ENCODE peak calls at places on chromosomes 13 and 19, in seven cellular contexts. B is esophagus squamous epithelium, V is BE2C, J is NB4, Q is transverse colon, K is kidney epithelial cell, G is fibroblast of lung. E is an unnamed sample.

GRCh38 chr13:48739346-48740037 is 85.8 kb downstream of the CYSLTR2 start:
- DNase-seq in Q (no peak), J (no peak), K (no peak), B (no peak), V (no peak), G (peak), E (no peak)

GRCh38 chr13:114129649-114130062 is 2.8 kb downstream of the RASA3 start:
- DNase-seq in B (no peak), G (no peak), K (no peak), V (no peak), Q (no peak), J (peak), E (no peak)

GRCh38 chr19:43739836-43740235 is 14.9 kb downstream of the SMG9 start:
- DNase-seq in K (no peak), V (no peak), G (no peak), Q (peak), B (no peak), J (no peak), E (no peak)

GRCh38 chr13:73945371-73945770 is 188.8 kb downstream of the KLF12 start:
- DNase-seq in V (no peak), Q (no peak), J (no peak), G (no peak), B (no peak), K (no peak), E (no peak)

GRCh38 chr19:49637865-49638350 is 2.0 kb downstream of the RRAS start:
- DNase-seq in Q (peak), V (peak), B (no peak), J (peak), G (peak), K (no peak), E (peak)

GRCh38 chr13:114164681-114165429 is 14.2 kb upstream of the CFAP97D2 start:
- DNase-seq in J (no peak), K (no peak), G (no peak), B (no peak), V (no peak), Q (no peak), E (no peak)

GRCh38 chr13:88617176-88617575 is 946.0 kb downstream of the SLITRK5 start:
- DNase-seq in Q (no peak), G (no peak), B (no peak), K (no peak), J (no peak), V (no peak), E (no peak)

GRCh38 chr13:51154029-51154555 is 43.0 kb upstream of the C13orf42 start:
- DNase-seq in V (no peak), J (peak), G (peak), K (no peak), Q (no peak), B (no peak), E (no peak)

GRCh38 chr13:99717959-99718674 is 216.8 kb downstream of the TM9SF2 start:
- DNase-seq in G (no peak), V (no peak), B (no peak), Q (no peak), J (no peak), K (no peak), E (no peak)

GRCh38 chr19:10339380-10339960 is at the start of gene ICAM3:
- DNase-seq in K (no peak), J (peak), Q (peak), B (no peak), V (no peak), G (no peak), E (no peak)

GRCh38 chr19:33418871-33419762 is 45.6 kb downstream of the CEBPG start:
- DNase-seq in G (no peak), Q (no peak), J (no peak), K (no peak), B (no peak), V (peak), E (no peak)

GRCh38 chr13:43364210-43365041 is 341.0 kb downstream of the DNAJC15 start:
- DNase-seq in B (no peak), J (no peak), V (peak), Q (no peak), G (peak), K (no peak), E (no peak)

GRCh38 chr13:59951011-59951410 is 212.7 kb downstream of the DIAPH3 start:
- DNase-seq in Q (no peak), G (no peak), J (no peak), V (no peak), K (no peak), B (no peak), E (no peak)

GRCh38 chr13:91291078-91291477 is 56.4 kb upstream of the MIR17HG start:
- DNase-seq in B (no peak), J (no peak), Q (no peak), G (no peak), V (no peak), K (no peak), E (no peak)
- TF ChIP-seq CTCF in B (no peak), J (no peak), Q (no peak), G (no peak), V (no peak), K (no peak), E (no peak)

GRCh38 chr19:19063183-19064097 is at the start of gene SLC25A42:
- DNase-seq in V (peak), K (peak), J (peak), G (peak), Q (peak), B (peak), E (peak)

GRCh38 chr19:19062454-19063182 is 1.2 kb upstream of the SLC25A42 start:
- DNase-seq in B (no peak), V (peak), Q (no peak), K (peak), J (peak), G (peak), E (no peak)

GRCh38 chr19:19067276-19068072 is 3.7 kb downstream of the SLC25A42 start:
- DNase-seq in V (no peak), B (no peak), Q (no peak), G (no peak), K (no peak), J (peak), E (no peak)

GRCh38 chr19:19064098-19064722 is 416 bp downstream of the SLC25A42 start:
- DNase-seq in B (peak), J (no peak), K (no peak), V (no peak), Q (peak), G (no peak), E (no peak)

DNA sequence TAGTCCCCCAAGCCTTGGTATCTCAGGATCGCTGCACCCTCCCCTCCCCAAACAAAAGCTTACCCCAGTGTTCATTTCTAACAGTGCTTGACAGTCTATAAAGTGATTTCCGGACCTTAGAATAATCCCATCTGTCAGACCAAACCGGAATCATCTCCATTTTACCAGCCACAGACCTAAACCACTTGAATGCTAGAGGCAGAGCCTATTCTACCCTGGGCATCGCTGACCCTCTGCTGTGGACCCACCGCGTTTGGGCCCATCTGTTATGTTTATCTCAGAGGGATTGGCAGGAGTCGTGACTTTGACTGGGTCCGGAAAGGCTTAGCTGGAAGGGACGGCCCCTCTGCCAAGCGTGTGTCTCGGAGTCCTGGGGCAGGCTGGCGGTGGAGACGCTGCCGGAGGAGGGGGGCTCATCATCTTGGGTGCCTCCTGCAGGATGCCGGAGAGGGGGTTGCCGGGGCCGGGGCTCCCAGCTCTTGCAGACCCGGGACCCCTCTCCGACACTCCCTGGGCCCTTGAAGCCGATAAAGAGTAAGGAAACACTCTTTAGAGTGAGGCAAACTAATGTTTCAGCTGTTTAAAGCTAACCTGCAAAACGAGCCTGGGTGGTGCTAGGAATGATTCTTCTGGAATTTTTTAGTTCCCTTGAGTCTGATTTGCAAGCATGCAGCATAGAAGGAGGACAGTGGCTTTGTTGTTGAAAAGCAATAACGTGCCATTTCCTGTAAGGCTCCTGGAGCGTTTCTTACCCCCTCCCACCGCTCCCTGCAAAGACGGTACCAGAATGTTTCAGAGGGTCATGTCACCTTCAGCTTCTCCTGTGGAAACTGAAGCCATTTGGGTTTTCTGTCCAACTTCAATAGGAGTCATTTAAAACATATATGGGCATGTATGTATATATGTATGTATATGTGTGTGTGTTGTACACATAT is 1.3 kb downstream of the SLC25A42 start:
- DNase-seq in B (no peak), J (peak), K (no peak), Q (peak), G (no peak), V (no peak), E (no peak)
- H3K4me3 ChIP-seq in B (peak), J (peak), K (peak), Q (peak), G (peak), V (peak), E (peak)

DNA sequence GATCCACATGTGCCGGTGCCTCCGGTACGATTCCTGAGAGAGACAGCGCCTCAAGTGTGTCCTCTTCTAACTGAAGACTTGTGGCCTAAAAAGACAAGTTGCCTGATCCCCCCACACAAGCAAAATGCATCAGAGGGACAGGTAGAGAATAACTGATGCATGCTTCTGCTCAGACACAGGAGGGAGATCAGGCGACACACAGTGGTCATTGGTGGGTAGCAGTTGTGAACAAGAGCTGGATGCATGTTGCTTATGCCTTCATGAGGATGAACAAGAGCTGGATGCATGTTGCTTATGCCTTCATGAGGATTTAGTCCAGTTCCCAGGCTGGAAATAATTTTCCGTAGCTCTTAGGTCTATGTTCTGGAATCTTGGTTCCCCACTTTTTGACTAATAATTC is 505.6 kb downstream of the MYO16 start:
- DNase-seq in Q (no peak), K (no peak), G (no peak), B (no peak), V (no peak), J (peak), E (no peak)
- TF ChIP-seq CTCF in Q (no peak), K (no peak), G (no peak), B (no peak), V (peak), J (no peak), E (peak)

GRCh38 chr19:29843180-29844051 is 31.6 kb downstream of the CCNE1 start:
- DNase-seq in V (no peak), K (no peak), B (no peak), J (peak), G (no peak), Q (peak), E (no peak)

GRCh38 chr19:29840066-29840950 is 28.5 kb downstream of the CCNE1 start:
- DNase-seq in V (no peak), B (no peak), Q (no peak), K (no peak), G (no peak), J (no peak), E (no peak)

GRCh38 chr19:29841209-29841558 is 29.4 kb downstream of the CCNE1 start:
- DNase-seq in K (no peak), Q (no peak), V (no peak), G (no peak), B (no peak), J (no peak), E (no peak)

GRCh38 chr19:29841559-29842367 is 30.0 kb downstream of the CCNE1 start:
- DNase-seq in Q (no peak), J (no peak), V (peak), G (peak), B (no peak), K (no peak), E (no peak)

GRCh38 chr19:29842471-29843179 is 30.8 kb downstream of the CCNE1 start:
- DNase-seq in V (no peak), K (no peak), B (no peak), J (peak), Q (no peak), G (no peak), E (no peak)
- H3K4me3 ChIP-seq in V (no peak), K (no peak), B (peak), J (no peak), Q (no peak), G (no peak), E (no peak)

GRCh38 chr13:91574756-91575155 is 176.3 kb downstream of the GPC5 start:
- DNase-seq in G (peak), V (no peak), B (no peak), Q (no peak), J (no peak), K (no peak), E (no peak)

GRCh38 chr13:91579320-91579719 is 180.9 kb downstream of the GPC5 start:
- DNase-seq in G (no peak), Q (no peak), V (no peak), J (no peak), B (no peak), K (no peak), E (no peak)

GRCh38 chr13:91572944-91573535 is 174.6 kb downstream of the GPC5 start:
- DNase-seq in G (peak), V (no peak), B (no peak), J (no peak), K (no peak), Q (no peak), E (no peak)

GRCh38 chr13:91572439-91572838 is 174.0 kb downstream of the GPC5 start:
- DNase-seq in G (peak), B (no peak), V (no peak), J (no peak), Q (no peak), K (no peak), E (no peak)

GRCh38 chr13:91576590-91576989 is 178.2 kb downstream of the GPC5 start:
- DNase-seq in G (no peak), J (peak), V (peak), B (no peak), Q (peak), K (no peak), E (no peak)
- TF ChIP-seq CTCF in G (peak), J (peak), V (peak), B (no peak), Q (no peak), K (peak), E (no peak)

DNA sequence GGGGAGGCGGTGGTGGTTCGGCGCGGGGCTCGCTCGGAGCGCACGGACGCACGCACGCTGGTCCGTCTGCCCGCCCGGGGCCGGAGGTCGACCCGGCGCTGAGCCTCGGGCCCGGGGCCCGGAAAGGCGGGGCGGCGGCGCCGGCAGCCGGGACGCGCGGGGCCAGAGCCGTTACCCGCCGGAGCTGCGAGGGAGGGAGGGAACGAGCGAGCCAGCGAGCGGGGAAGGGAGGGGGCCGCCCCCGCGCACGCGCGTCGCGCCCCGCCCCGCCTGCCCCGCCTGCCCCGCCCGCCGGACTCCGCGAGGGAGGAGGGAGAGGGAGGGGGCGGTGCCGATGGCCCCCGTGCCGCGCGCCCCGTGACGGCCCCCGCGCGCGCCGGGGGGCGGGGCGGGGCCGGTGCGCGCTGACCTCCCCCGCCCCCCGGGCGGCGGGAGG is 15.0 kb downstream of the CIC start:
- DNase-seq in B (no peak), K (no peak), Q (peak), G (peak), V (peak), J (peak), E (no peak)
- H3K4me3 ChIP-seq in B (peak), K (peak), Q (peak), G (no peak), V (no peak), J (no peak), E (peak)

GRCh38 chr13:110925023-110925608 is 10.2 kb upstream of the ANKRD10 start:
- DNase-seq in Q (no peak), J (peak), G (no peak), K (no peak), V (no peak), B (no peak), E (no peak)
- TF ChIP-seq CTCF in Q (no peak), J (peak), G (peak), K (no peak), V (peak), B (no peak), E (no peak)

DNA sequence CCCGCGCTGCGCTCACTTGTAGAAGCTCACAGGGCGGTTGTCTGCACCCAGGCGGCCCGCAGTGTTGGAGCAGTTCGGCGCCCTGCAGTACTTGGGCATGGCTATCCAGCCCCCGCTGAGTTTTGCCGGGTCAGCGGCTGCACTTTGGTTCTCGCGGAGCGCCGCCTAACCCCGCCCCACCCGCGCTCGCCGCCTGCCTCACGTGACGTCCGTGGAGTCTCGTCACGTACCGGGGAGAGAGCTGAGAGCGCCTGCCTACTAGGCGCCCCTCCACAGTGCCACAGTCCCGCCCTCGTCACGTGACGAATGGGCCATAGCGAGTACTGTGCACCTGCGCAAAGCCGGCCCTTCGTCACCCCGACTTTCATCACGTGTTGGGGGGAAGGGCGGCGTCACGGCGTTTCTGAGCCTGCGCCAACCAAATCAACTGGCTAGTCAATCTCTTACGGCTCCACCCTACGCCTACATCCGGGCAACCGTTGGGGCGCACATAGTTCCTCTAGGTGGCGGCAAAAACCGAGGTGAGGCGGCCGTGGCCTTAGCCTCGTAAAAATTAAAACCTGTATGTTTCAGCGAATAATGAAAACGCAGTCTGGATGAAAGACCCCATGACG is at the start of gene THAP8:
- DNase-seq in V (peak), G (peak), Q (peak), B (peak), K (peak), J (peak), E (peak)
- H3K4me3 ChIP-seq in V (peak), G (peak), Q (peak), B (peak), K (peak), J (peak), E (peak)

GRCh38 chr19:35247526-35248309 is 1.1 kb upstream of the LSR start:
- DNase-seq in B (no peak), J (no peak), Q (peak), K (peak), G (no peak), V (no peak), E (no peak)
- TF ChIP-seq CTCF in B (peak), J (no peak), Q (peak), K (peak), G (no peak), V (peak), E (no peak)

DNA sequence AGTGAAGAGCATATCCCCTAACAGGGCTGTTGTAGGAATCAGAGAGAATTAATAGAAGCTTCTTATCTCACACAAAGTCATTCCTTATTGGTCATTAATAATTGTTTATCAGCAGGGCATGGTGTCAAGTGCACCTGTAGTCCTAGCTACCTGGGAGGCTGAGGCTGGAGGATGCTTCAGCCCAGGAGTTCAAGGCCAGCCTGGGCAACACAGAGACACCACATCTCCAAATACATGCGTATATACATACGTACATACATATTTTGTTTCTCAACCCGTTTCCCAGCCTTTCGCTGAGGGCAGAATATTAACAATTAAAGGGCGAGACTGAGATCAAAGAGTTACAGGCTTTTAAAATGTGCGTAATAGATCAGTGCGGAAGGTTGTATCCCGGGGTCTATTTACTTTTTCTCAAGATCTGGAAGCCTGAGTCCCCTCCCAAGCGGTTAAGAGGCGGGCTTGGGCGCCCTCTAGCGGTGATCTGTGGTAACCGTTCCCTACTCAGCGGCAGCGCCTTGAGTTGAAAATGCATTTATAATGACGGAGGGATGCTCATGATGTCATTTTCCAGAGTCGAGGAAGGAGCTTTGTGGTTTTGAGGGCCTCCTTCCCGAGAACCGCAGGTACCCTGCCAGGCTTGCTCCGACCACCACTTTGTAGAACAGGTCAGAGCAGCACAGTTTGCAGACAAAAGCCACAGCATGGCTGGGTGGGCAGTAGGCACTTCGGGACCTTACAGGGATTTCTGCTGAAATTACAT is 169.6 kb upstream of the GPR12 start:
- DNase-seq in J (peak), V (peak), K (no peak), G (peak), Q (peak), B (no peak), E (no peak)
- H3K4me3 ChIP-seq in J (no peak), V (peak), K (no peak), G (no peak), Q (no peak), B (no peak), E (no peak)

E was measured in AG04449.